ENCODE peak calls at places on chromosomes 6 and 20, in ten cellular contexts. T is central memory CD8-positive, alpha-beta T cell; Y is right lobe of liver; X is stimulated activated CD8-positive, alpha-beta memory T cell treated with anti-CD3 and anti-CD28 coated beads, Interleukin-7, amount 100 ng/mL, for 4 hours; A is CD4-positive, alpha-beta memory T cell; K is GM23338; I is lung; P is foreskin keratinocyte; V is effector CD4-positive, alpha-beta T cell; N is fibroblast of lung. Z is an unnamed sample.

GRCh38 chr6:39698789-39699188 is 26.4 kb downstream of the KIF6 start:
- DNase-seq in T (no peak), Y (no peak), X (no peak), A (no peak), K (no peak), I (no peak), P (no peak), V (no peak), N (no peak), Z (no peak)

GRCh38 chr6:49565855-49566254 is 15.4 kb downstream of the C6orf141 start:
- DNase-seq in T (no peak), Y (no peak), X (no peak), A (no peak), K (no peak), I (no peak), P (no peak), V (no peak), N (peak), Z (no peak)

GRCh38 chr20:35320396-35321126 is 28.3 kb upstream of the FAM83C start:
- DNase-seq in T (no peak), Y (no peak), X (no peak), A (no peak), K (peak), I (no peak), P (peak), V (no peak), N (peak), Z (no peak)

GRCh38 chr6:102075539-102075938 is 682.0 kb downstream of the GRIK2 start:
- DNase-seq in T (no peak), Y (no peak), X (no peak), A (no peak), K (no peak), I (no peak), P (peak), V (no peak), N (peak), Z (no peak)

GRCh38 chr6:128806274-128806673 is 76.7 kb upstream of the LAMA2 start:
- DNase-seq in T (no peak), Y (no peak), X (no peak), A (no peak), K (no peak), I (no peak), P (peak), V (no peak), N (no peak), Z (no peak)

GRCh38 chr20:31716351-31716750 is 6.3 kb downstream of the BCL2L1 start:
- DNase-seq in T (no peak), Y (no peak), X (no peak), A (no peak), K (no peak), I (no peak), P (peak), V (no peak), N (no peak), Z (no peak)

GRCh38 chr20:25247100-25247665 is 702 bp upstream of the PYGB start:
- DNase-seq in T (no peak), Y (peak), X (no peak), A (peak), K (peak), I (peak), P (peak), V (no peak), N (peak), Z (peak)

GRCh38 chr6:90284236-90284744 is 12.4 kb downstream of the BACH2 start:
- DNase-seq in T (no peak), Y (no peak), X (peak), A (peak), K (peak), I (no peak), P (peak), V (no peak), N (peak), Z (no peak)

GRCh38 chr6:108446629-108447150 is 114.0 kb upstream of the FOXO3 start:
- DNase-seq in T (no peak), Y (no peak), X (no peak), A (no peak), K (peak), I (no peak), P (no peak), V (no peak), N (no peak), Z (no peak)

GRCh38 chr20:31853481-31853880 is 8.1 kb upstream of the FOXS1 start:
- DNase-seq in T (no peak), Y (peak), X (no peak), A (no peak), K (no peak), I (no peak), P (no peak), V (no peak), N (no peak), Z (no peak)

GRCh38 chr6:90911600-90911999 is 324.7 kb upstream of the MAP3K7 start:
- DNase-seq in T (no peak), Y (no peak), X (no peak), A (no peak), K (no peak), I (no peak), P (no peak), V (no peak), N (no peak), Z (no peak)

GRCh38 chr6:166546653-166547052 is 39.8 kb downstream of the RAMACL start:
- DNase-seq in T (no peak), Y (no peak), X (no peak), A (no peak), K (no peak), I (no peak), P (no peak), V (no peak), N (no peak), Z (no peak)

GRCh38 chr6:7725849-7726415 is at the start of gene BMP6:
- DNase-seq in T (no peak), Y (peak), X (peak), A (peak), K (peak), I (peak), P (peak), V (no peak), N (peak), Z (peak)

Z was measured in CD4-positive, CD25-positive, alpha-beta regulatory T cell.